ENCODE peak calls at places on chromosomes 1 and 21, in ten cellular contexts. One of them, this sample, is unnamed.
A peak's percentile ranks its signal among the peaks of the same experiment; 100 is the strongest.

GRCh38 chr1:154327466-154328317 is 2.4 kb downstream of the ATP8B2 start:
- DNase-seq in esophagus muscularis mucosa: no peak
- DNase-seq in endothelial cell: peak; percentile 34
- DNase-seq in heart left ventricle: no peak
- DNase-seq in fibroblast of mammary gland: no peak
- DNase-seq in thoracic aorta: no peak
- DNase-seq in cardiac fibroblast: no peak
- DNase-seq in omental fat pad: no peak
- DNase-seq in lower lobe of right lung: no peak
- DNase-seq in stomach: peak; percentile 44
- DNase-seq in this sample: no peak

GRCh38 chr1:156640842-156641706 is 843 bp upstream of the BCAN start:
- DNase-seq in esophagus muscularis mucosa: no peak
- DNase-seq in endothelial cell: no peak
- DNase-seq in heart left ventricle: no peak
- DNase-seq in fibroblast of mammary gland: no peak
- DNase-seq in thoracic aorta: no peak
- DNase-seq in cardiac fibroblast: no peak
- DNase-seq in omental fat pad: no peak
- DNase-seq in lower lobe of right lung: no peak
- DNase-seq in stomach: no peak
- DNase-seq in this sample: no peak

GRCh38 chr1:15749399-15750291 is 7.3 kb downstream of the TMEM82 start:
- DNase-seq in esophagus muscularis mucosa: no peak
- DNase-seq in endothelial cell: no peak
- DNase-seq in heart left ventricle: no peak
- DNase-seq in fibroblast of mammary gland: no peak
- DNase-seq in thoracic aorta: peak; percentile 81
- DNase-seq in cardiac fibroblast: peak; percentile 32
- DNase-seq in omental fat pad: no peak
- DNase-seq in lower lobe of right lung: peak; percentile 65
- DNase-seq in stomach: no peak
- DNase-seq in this sample: peak; percentile 90

GRCh38 chr1:119827010-119827409 is 15.8 kb upstream of the REG4 start:
- DNase-seq in esophagus muscularis mucosa: no peak
- DNase-seq in endothelial cell: no peak
- DNase-seq in heart left ventricle: no peak
- DNase-seq in fibroblast of mammary gland: peak; percentile 5
- DNase-seq in thoracic aorta: no peak
- DNase-seq in cardiac fibroblast: peak; percentile 10
- DNase-seq in omental fat pad: no peak
- DNase-seq in lower lobe of right lung: no peak
- DNase-seq in stomach: no peak
- DNase-seq in this sample: no peak

GRCh38 chr1:79982218-79982617 is 975.7 kb upstream of the ADGRL4 start:
- DNase-seq in esophagus muscularis mucosa: peak; percentile 94
- DNase-seq in endothelial cell: peak; percentile 16
- DNase-seq in heart left ventricle: peak; percentile 74
- DNase-seq in fibroblast of mammary gland: peak; percentile 89
- DNase-seq in thoracic aorta: peak; percentile 3
- DNase-seq in cardiac fibroblast: peak; percentile 59
- DNase-seq in omental fat pad: no peak
- DNase-seq in lower lobe of right lung: peak; percentile 59
- DNase-seq in stomach: no peak
- DNase-seq in this sample: no peak

GRCh38 chr1:68230901-68231626 is 1.3 kb downstream of the WLS start:
- DNase-seq in esophagus muscularis mucosa: no peak
- DNase-seq in endothelial cell: peak; percentile 20
- DNase-seq in heart left ventricle: peak; percentile 65
- DNase-seq in fibroblast of mammary gland: no peak
- DNase-seq in thoracic aorta: no peak
- DNase-seq in cardiac fibroblast: peak; percentile 40
- DNase-seq in omental fat pad: no peak
- DNase-seq in lower lobe of right lung: peak; percentile 53
- DNase-seq in stomach: peak; percentile 45
- DNase-seq in this sample: no peak

GRCh38 chr1:188709146-188709545 is 1768.5 kb downstream of the BRINP3 start:
- DNase-seq in esophagus muscularis mucosa: no peak
- DNase-seq in endothelial cell: no peak
- DNase-seq in heart left ventricle: no peak
- DNase-seq in fibroblast of mammary gland: no peak
- DNase-seq in thoracic aorta: no peak
- DNase-seq in cardiac fibroblast: peak; percentile 21
- DNase-seq in omental fat pad: no peak
- DNase-seq in lower lobe of right lung: no peak
- DNase-seq in stomach: no peak
- DNase-seq in this sample: no peak

GRCh38 chr1:109788695-109789521 is 25.2 kb upstream of the EPS8L3 start:
- DNase-seq in esophagus muscularis mucosa: no peak
- DNase-seq in endothelial cell: peak; percentile 35
- DNase-seq in heart left ventricle: no peak
- DNase-seq in fibroblast of mammary gland: no peak
- DNase-seq in thoracic aorta: no peak
- DNase-seq in cardiac fibroblast: no peak
- DNase-seq in omental fat pad: peak; percentile 18
- DNase-seq in lower lobe of right lung: peak; percentile 44
- DNase-seq in stomach: peak; percentile 24
- DNase-seq in this sample: peak; percentile 67

GRCh38 chr1:119084651-119085262 is 55.7 kb downstream of the WARS2 start:
- DNase-seq in esophagus muscularis mucosa: no peak
- DNase-seq in endothelial cell: no peak
- DNase-seq in heart left ventricle: no peak
- DNase-seq in fibroblast of mammary gland: peak; percentile 26
- DNase-seq in thoracic aorta: no peak
- DNase-seq in cardiac fibroblast: peak; percentile 54
- DNase-seq in omental fat pad: no peak
- DNase-seq in lower lobe of right lung: no peak
- DNase-seq in stomach: no peak
- DNase-seq in this sample: no peak

GRCh38 chr21:45780647-45781046 is 137.1 kb downstream of the PCBP3 start:
- DNase-seq in esophagus muscularis mucosa: no peak
- DNase-seq in endothelial cell: no peak
- DNase-seq in heart left ventricle: no peak
- DNase-seq in fibroblast of mammary gland: no peak
- DNase-seq in thoracic aorta: no peak
- DNase-seq in cardiac fibroblast: no peak
- DNase-seq in omental fat pad: no peak
- DNase-seq in lower lobe of right lung: no peak
- DNase-seq in stomach: no peak
- DNase-seq in this sample: no peak

GRCh38 chr1:74586253-74586897 is 74.0 kb upstream of the LRRC53 start:
- DNase-seq in esophagus muscularis mucosa: no peak
- DNase-seq in endothelial cell: no peak
- DNase-seq in heart left ventricle: no peak
- DNase-seq in fibroblast of mammary gland: no peak
- DNase-seq in thoracic aorta: no peak
- DNase-seq in cardiac fibroblast: no peak
- DNase-seq in omental fat pad: no peak
- DNase-seq in lower lobe of right lung: no peak
- DNase-seq in stomach: no peak
- DNase-seq in this sample: no peak

GRCh38 chr1:155652951-155653350 is 35.6 kb downstream of the YY1AP1 start:
- DNase-seq in esophagus muscularis mucosa: no peak
- DNase-seq in endothelial cell: no peak
- DNase-seq in heart left ventricle: no peak
- DNase-seq in fibroblast of mammary gland: no peak
- DNase-seq in thoracic aorta: no peak
- DNase-seq in cardiac fibroblast: no peak
- DNase-seq in omental fat pad: no peak
- DNase-seq in lower lobe of right lung: no peak
- DNase-seq in stomach: no peak
- DNase-seq in this sample: no peak

GRCh38 chr1:36865080-36865900 is 169.0 kb downstream of the GRIK3 start:
- DNase-seq in esophagus muscularis mucosa: no peak
- DNase-seq in endothelial cell: no peak
- DNase-seq in heart left ventricle: no peak
- DNase-seq in fibroblast of mammary gland: no peak
- DNase-seq in thoracic aorta: no peak
- DNase-seq in cardiac fibroblast: no peak
- DNase-seq in omental fat pad: no peak
- DNase-seq in lower lobe of right lung: peak; percentile 3
- DNase-seq in stomach: no peak
- DNase-seq in this sample: no peak

GRCh38 chr1:36863500-36863899 is 170.8 kb downstream of the GRIK3 start:
- DNase-seq in esophagus muscularis mucosa: no peak
- DNase-seq in endothelial cell: no peak
- DNase-seq in heart left ventricle: no peak
- DNase-seq in fibroblast of mammary gland: no peak
- DNase-seq in thoracic aorta: no peak
- DNase-seq in cardiac fibroblast: no peak
- DNase-seq in omental fat pad: no peak
- DNase-seq in lower lobe of right lung: no peak
- DNase-seq in stomach: no peak
- DNase-seq in this sample: no peak

GRCh38 chr1:36866168-36866814 is 168.0 kb downstream of the GRIK3 start:
- DNase-seq in esophagus muscularis mucosa: no peak
- DNase-seq in endothelial cell: peak; percentile 12
- DNase-seq in heart left ventricle: no peak
- DNase-seq in fibroblast of mammary gland: no peak
- DNase-seq in thoracic aorta: no peak
- DNase-seq in cardiac fibroblast: no peak
- DNase-seq in omental fat pad: no peak
- DNase-seq in lower lobe of right lung: peak; percentile 3
- DNase-seq in stomach: no peak
- DNase-seq in this sample: no peak

GRCh38 chr1:36863061-36863460 is 171.3 kb downstream of the GRIK3 start:
- DNase-seq in esophagus muscularis mucosa: no peak
- DNase-seq in endothelial cell: no peak
- DNase-seq in heart left ventricle: no peak
- DNase-seq in fibroblast of mammary gland: no peak
- DNase-seq in thoracic aorta: no peak
- DNase-seq in cardiac fibroblast: no peak
- DNase-seq in omental fat pad: no peak
- DNase-seq in lower lobe of right lung: no peak
- DNase-seq in stomach: no peak
- DNase-seq in this sample: no peak

DNA sequence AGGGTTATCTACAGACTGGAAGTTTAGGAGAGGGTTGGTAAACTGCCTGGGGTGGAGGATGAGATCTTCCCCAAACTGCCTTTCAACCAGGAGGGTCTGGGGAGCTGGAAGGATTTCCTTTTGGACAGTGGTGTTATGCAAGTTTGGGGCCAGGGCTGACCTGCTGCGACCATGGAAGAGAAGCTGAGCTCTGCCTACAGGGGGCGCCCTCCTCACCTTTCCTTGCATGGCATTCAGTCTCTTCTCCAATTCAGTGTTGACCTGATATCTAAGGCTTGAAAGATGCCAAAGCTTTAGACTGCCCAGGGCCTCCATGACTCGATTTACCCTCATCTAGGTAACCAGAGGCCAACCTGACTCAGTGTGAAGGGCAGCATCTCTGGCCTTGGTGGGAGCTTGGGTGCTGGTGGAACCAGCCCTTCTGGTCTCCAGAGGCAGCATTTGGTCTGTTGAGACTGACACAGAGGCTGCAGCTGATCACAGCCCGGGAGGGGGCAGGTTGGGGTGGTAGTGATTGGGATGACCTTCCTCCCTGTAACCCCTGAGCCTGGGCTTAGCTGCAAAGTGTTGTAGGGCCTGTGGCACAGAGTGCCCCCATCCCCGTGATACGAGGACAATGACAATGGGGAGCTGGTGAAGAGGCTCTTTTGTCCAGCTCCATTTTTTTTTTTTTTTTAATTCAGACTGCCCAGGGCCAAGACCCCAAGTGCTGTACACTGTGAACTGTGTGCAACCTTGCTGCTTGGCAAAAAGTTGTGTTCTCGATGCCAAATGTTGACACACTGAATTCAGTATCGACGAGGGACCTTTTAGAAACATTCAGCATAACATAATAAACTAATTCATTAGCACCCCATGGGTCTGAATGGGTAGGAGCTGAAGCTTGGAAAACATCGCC is 169.9 kb downstream of the GRIK3 start:
- DNase-seq in esophagus muscularis mucosa: no peak
- DNase-seq in endothelial cell: peak; percentile 55
- DNase-seq in heart left ventricle: no peak
- DNase-seq in fibroblast of mammary gland: no peak
- DNase-seq in thoracic aorta: no peak
- DNase-seq in cardiac fibroblast: no peak
- DNase-seq in omental fat pad: no peak
- DNase-seq in lower lobe of right lung: peak; percentile 28
- DNase-seq in stomach: no peak
- DNase-seq in this sample: no peak
- TF ChIP-seq CTCF in esophagus muscularis mucosa: no peak
- TF ChIP-seq CTCF in endothelial cell: peak; percentile 75
- TF ChIP-seq CTCF in heart left ventricle: no peak
- TF ChIP-seq CTCF in fibroblast of mammary gland: no peak
- TF ChIP-seq CTCF in thoracic aorta: no peak
- TF ChIP-seq CTCF in cardiac fibroblast: no peak
- TF ChIP-seq CTCF in omental fat pad: no peak
- TF ChIP-seq CTCF in lower lobe of right lung: peak; percentile 24
- TF ChIP-seq CTCF in stomach: no peak
- TF ChIP-seq CTCF in this sample: peak; percentile 47

GRCh38 chr1:102550729-102551384 is 554.1 kb upstream of the OLFM3 start:
- DNase-seq in esophagus muscularis mucosa: no peak
- DNase-seq in endothelial cell: peak; percentile 36
- DNase-seq in heart left ventricle: no peak
- DNase-seq in fibroblast of mammary gland: peak; percentile 2
- DNase-seq in thoracic aorta: no peak
- DNase-seq in cardiac fibroblast: peak; percentile 58
- DNase-seq in omental fat pad: no peak
- DNase-seq in lower lobe of right lung: no peak
- DNase-seq in stomach: no peak
- DNase-seq in this sample: no peak
- TF ChIP-seq CTCF in esophagus muscularis mucosa: peak; percentile 5
- TF ChIP-seq CTCF in endothelial cell: no peak
- TF ChIP-seq CTCF in heart left ventricle: no peak
- TF ChIP-seq CTCF in fibroblast of mammary gland: peak; percentile 19
- TF ChIP-seq CTCF in thoracic aorta: no peak
- TF ChIP-seq CTCF in cardiac fibroblast: peak; percentile 76
- TF ChIP-seq CTCF in omental fat pad: no peak
- TF ChIP-seq CTCF in lower lobe of right lung: no peak
- TF ChIP-seq CTCF in stomach: no peak
- TF ChIP-seq CTCF in this sample: peak; percentile 78

GRCh38 chr1:216961516-216961915 is 238.3 kb upstream of the ESRRG start:
- DNase-seq in esophagus muscularis mucosa: no peak
- DNase-seq in endothelial cell: no peak
- DNase-seq in heart left ventricle: no peak
- DNase-seq in fibroblast of mammary gland: no peak
- DNase-seq in thoracic aorta: no peak
- DNase-seq in cardiac fibroblast: no peak
- DNase-seq in omental fat pad: no peak
- DNase-seq in lower lobe of right lung: no peak
- DNase-seq in stomach: no peak
- DNase-seq in this sample: no peak
- TF ChIP-seq CTCF in esophagus muscularis mucosa: no peak
- TF ChIP-seq CTCF in endothelial cell: no peak
- TF ChIP-seq CTCF in heart left ventricle: no peak
- TF ChIP-seq CTCF in fibroblast of mammary gland: no peak
- TF ChIP-seq CTCF in thoracic aorta: no peak
- TF ChIP-seq CTCF in cardiac fibroblast: no peak
- TF ChIP-seq CTCF in omental fat pad: no peak
- TF ChIP-seq CTCF in lower lobe of right lung: no peak
- TF ChIP-seq CTCF in stomach: no peak
- TF ChIP-seq CTCF in this sample: peak; percentile 53

DNA sequence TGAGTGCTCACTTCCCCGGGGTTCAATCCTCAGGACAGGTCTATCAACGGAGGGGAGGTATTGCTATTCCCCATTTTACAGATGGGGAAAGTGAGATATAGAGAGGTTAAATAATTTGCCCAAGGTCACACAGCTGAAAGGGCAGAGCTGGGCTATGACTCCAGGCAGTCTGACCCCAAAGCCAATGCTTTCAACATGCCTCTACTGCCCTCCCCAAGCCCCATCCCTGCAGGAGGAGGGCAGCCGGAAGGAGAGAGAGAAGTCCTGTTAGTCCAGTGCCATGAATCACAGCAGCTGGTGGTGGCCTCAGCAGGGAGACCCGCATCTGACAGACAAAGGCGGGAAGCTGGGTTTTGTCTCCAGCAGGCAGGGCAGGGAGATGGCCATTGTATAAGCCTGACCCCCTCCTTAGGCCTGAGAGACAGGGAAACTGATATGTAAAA is 20.0 kb upstream of the CLIC4 start:
- DNase-seq in esophagus muscularis mucosa: no peak
- DNase-seq in endothelial cell: peak; percentile 39
- DNase-seq in heart left ventricle: no peak
- DNase-seq in fibroblast of mammary gland: no peak
- DNase-seq in thoracic aorta: no peak
- DNase-seq in cardiac fibroblast: peak; percentile 72
- DNase-seq in omental fat pad: no peak
- DNase-seq in lower lobe of right lung: no peak
- DNase-seq in stomach: no peak
- DNase-seq in this sample: no peak
- TF ChIP-seq CTCF in esophagus muscularis mucosa: no peak
- TF ChIP-seq CTCF in endothelial cell: no peak
- TF ChIP-seq CTCF in heart left ventricle: no peak
- TF ChIP-seq CTCF in fibroblast of mammary gland: no peak
- TF ChIP-seq CTCF in thoracic aorta: no peak
- TF ChIP-seq CTCF in cardiac fibroblast: no peak
- TF ChIP-seq CTCF in omental fat pad: no peak
- TF ChIP-seq CTCF in lower lobe of right lung: no peak
- TF ChIP-seq CTCF in stomach: no peak
- TF ChIP-seq CTCF in this sample: no peak

This sample was measured in chondrocyte.